ENCODE peak calls at places on chromosomes 3 and 15, in five cellular contexts. T is NCI-H460, W is Peyer's patch, G is ELF-1, Y is SHP77. V is an unnamed sample.

GRCh38 chr3:29693863-29694262 is 413.0 kb downstream of the RBMS3 start:
- DNase-seq in Y (no peak), T (peak), W (no peak), G (peak), V (no peak)

GRCh38 chr15:64532515-64532914 is 72.1 kb downstream of the ZNF609 start:
- DNase-seq in W (no peak), G (no peak), T (no peak), Y (no peak), V (no peak)

GRCh38 chr15:77514635-77515421 is 94.1 kb downstream of the HMG20A start:
- DNase-seq in T (no peak), W (no peak), Y (no peak), G (peak), V (no peak)

GRCh38 chr3:49518441-49518840 is 35.8 kb upstream of the BSN start:
- DNase-seq in T (no peak), G (no peak), Y (no peak), W (no peak), V (no peak)

GRCh38 chr3:112858410-112859069 is 11.9 kb upstream of the CD200R1L start:
- DNase-seq in W (no peak), T (no peak), Y (no peak), G (no peak), V (no peak)

GRCh38 chr15:65791335-65792129 is 561 bp downstream of the DENND4A start:
- DNase-seq in T (no peak), Y (peak), W (peak), G (peak), V (peak)

GRCh38 chr3:23116041-23116440 is 87.1 kb upstream of the UBE2E2 start:
- DNase-seq in G (no peak), W (no peak), Y (no peak), T (no peak), V (no peak)

GRCh38 chr15:63088532-63089245 is 33.0 kb upstream of the LACTB start:
- DNase-seq in W (no peak), G (peak), Y (peak), T (no peak), V (no peak)

GRCh38 chr3:196332168-196332567 is 6.0 kb downstream of the TM4SF19 start:
- DNase-seq in G (no peak), Y (no peak), T (no peak), W (no peak), V (no peak)

GRCh38 chr3:16477054-16477453 is 36.4 kb downstream of the RFTN1 start:
- DNase-seq in Y (no peak), T (no peak), G (no peak), W (no peak), V (no peak)

GRCh38 chr15:51011212-51011611 is 83.5 kb downstream of the TNFAIP8L3 start:
- DNase-seq in T (no peak), W (no peak), G (no peak), Y (no peak), V (no peak)

GRCh38 chr3:46924921-46925584 is 47.5 kb downstream of the PTH1R start:
- DNase-seq in W (no peak), G (no peak), T (no peak), Y (no peak), V (peak)

GRCh38 chr3:55143928-55144671 is 216.2 kb upstream of the LRTM1 start:
- DNase-seq in G (no peak), Y (no peak), W (no peak), T (no peak), V (no peak)

GRCh38 chr3:151878445-151878844 is 5.0 kb downstream of the SUCNR1 start:
- DNase-seq in W (no peak), G (no peak), T (no peak), Y (no peak), V (no peak)

GRCh38 chr3:190070623-190071347 is 49.9 kb downstream of the P3H2 start:
- DNase-seq in W (no peak), Y (no peak), T (no peak), G (no peak), V (no peak)

GRCh38 chr3:178367817-178368617 is 168.2 kb upstream of the KCNMB2 start:
- DNase-seq in G (no peak), W (no peak), Y (no peak), T (no peak), V (no peak)

GRCh38 chr3:147370316-147370715 is 36.0 kb downstream of the ZIC4 start:
- DNase-seq in W (no peak), Y (no peak), G (peak), T (no peak), V (no peak)

GRCh38 chr15:85397151-85397550 is 16.7 kb downstream of the AKAP13 start:
- DNase-seq in Y (no peak), W (no peak), G (no peak), T (no peak), V (no peak)

GRCh38 chr3:78506581-78507195 is 1261.1 kb downstream of the ROBO1 start:
- DNase-seq in W (no peak), T (no peak), G (no peak), Y (no peak), V (no peak)

GRCh38 chr15:26697913-26698312 is 75.0 kb downstream of the GABRB3 start:
- DNase-seq in G (no peak), W (no peak), T (no peak), Y (no peak), V (no peak)

GRCh38 chr3:71194785-71195184 is 388.7 kb downstream of the FOXP1 start:
- DNase-seq in W (no peak), G (peak), Y (no peak), T (no peak), V (no peak)

GRCh38 chr3:64029287-64029686 is 6.0 kb upstream of the PSMD6 start:
- DNase-seq in Y (no peak), G (no peak), T (no peak), W (no peak), V (no peak)

V was measured in mucosa of descending colon.